ENCODE peak calls at places on chromosomes 12 and 14, in four cellular contexts. Z, G, E and K are unnamed samples.
A peak's percentile ranks its signal among the peaks of the same experiment; 100 is the strongest.

GRCh38 chr12:51868821-51869489 is 18.9 kb upstream of the ANKRD33 start:
- DNase-seq in Z (peak; percentile 70), G (no peak), E (no peak), K (peak; percentile 73)

GRCh38 chr12:113762155-113762848 is 203.8 kb downstream of the RBM19 start:
- DNase-seq in Z (peak; percentile 54), G (no peak), E (no peak), K (no peak)

GRCh38 chr12:91574391-91574790 is 391.8 kb upstream of the DCN start:
- DNase-seq in Z (no peak), G (no peak), E (no peak), K (no peak)

GRCh38 chr14:89164168-89165074 is 252.6 kb downstream of the FOXN3 start:
- DNase-seq in Z (no peak), G (peak; percentile 2), E (no peak), K (peak; percentile 34)

GRCh38 chr12:42923564-42923963 is 334.0 kb upstream of the PRICKLE1 start:
- DNase-seq in Z (no peak), G (no peak), E (no peak), K (no peak)

GRCh38 chr12:123621619-123622530 is 11.6 kb downstream of the EIF2B1 start:
- DNase-seq in Z (no peak), G (no peak), E (no peak), K (no peak)

GRCh38 chr12:78540621-78541336 is 323.8 kb upstream of the SYT1 start:
- DNase-seq in Z (no peak), G (no peak), E (no peak), K (no peak)

GRCh38 chr14:88005978-88006851 is 1.3 kb downstream of the GPR65 start:
- DNase-seq in Z (no peak), G (peak; percentile 77), E (no peak), K (no peak)

GRCh38 chr12:89959188-89959587 is 250.6 kb upstream of the ATP2B1 start:
- DNase-seq in Z (no peak), G (no peak), E (no peak), K (no peak)

GRCh38 chr12:74906224-74906623 is 303.4 kb downstream of the KCNC2 start:
- DNase-seq in Z (no peak), G (no peak), E (peak; percentile 14), K (no peak)

GRCh38 chr12:18810537-18811253 is 72.8 kb downstream of the CAPZA3 start:
- DNase-seq in Z (no peak), G (no peak), E (no peak), K (no peak)

GRCh38 chr14:54625158-54625557 is 58.2 kb downstream of the SAMD4A start:
- DNase-seq in Z (no peak), G (no peak), E (no peak), K (no peak)

GRCh38 chr12:79512068-79512467 is 178.7 kb downstream of the PAWR start:
- DNase-seq in Z (peak; percentile 78), G (no peak), E (no peak), K (no peak)

DNA sequence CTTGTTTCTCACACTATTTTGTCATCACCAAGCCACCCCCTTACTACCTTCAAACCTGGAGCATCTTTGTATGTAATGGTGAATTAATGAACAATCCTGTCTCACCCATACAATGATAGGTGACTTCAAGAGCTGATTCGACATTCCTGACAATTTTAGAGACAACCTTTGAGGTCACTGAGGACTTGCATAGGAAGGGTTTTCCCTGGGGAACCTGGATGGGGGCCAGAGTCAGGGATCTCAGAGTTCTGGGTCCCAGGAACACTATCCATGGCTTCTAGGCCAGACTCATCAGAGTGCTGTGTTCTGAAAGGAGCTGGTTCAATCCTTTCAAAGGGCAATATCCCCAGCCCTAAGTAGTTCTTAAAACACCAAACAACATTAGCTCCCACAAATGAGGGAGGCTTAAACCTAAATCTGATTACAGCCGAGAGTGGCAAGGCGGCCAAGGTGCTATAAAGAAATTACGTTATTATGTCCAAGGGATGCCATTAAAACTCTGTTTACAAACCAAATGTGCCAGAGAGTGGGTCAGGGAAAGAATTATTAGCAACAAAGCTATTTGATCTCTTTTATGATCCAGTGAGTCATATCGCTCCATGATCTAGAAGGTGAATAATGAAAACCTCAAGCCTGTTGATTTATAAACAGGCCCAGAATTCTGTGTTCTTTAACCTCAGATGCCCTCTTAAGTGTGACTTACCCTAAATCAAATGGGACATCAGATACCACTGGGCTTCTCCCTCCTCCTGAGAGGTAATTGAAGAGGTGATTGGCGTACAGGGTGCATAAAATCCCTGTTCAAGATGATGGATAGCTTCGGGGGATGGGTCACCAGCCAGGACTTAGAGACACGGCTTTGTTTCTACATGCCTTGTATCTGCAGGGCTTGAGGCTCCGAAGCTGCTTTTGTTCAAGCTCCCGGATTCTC is 230.2 kb upstream of the TBX3 start:
- DNase-seq in Z (no peak), G (no peak), E (no peak), K (no peak)
- TF ChIP-seq HDAC6 in Z (no peak), G (no peak), E (no peak), K (no peak)

DNA sequence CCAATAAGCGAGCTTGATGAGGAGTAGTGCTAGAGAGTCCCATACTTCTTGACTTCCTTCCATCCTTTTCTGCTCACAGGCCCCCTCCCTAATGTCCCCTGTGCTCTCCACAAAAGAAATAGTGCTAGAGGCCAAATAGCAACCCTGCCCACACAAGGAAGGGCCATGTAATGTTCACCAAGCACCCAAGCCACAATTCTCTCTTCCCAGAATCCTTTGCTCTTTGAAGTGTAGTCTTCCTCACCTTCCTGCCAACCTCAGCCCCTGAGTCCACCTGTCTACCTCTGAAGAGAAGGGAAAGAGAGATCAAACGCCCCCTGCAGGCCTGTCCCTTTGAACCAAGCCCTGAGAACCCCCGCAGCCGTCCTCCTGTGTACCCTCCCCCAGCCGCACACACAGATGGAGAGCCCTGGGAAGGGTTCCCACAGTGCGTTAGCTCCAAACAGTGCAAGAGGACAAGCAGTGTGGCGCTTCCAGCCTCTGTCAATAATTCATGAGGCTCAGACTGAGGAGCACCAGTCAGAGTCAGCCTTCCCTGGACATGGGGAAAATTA is 1.9 kb upstream of the DHRS4 start:
- DNase-seq in Z (peak; percentile 64), G (no peak), E (peak; percentile 89), K (no peak)
- TF ChIP-seq CTCF in Z (peak; percentile 31), G (no peak), E (peak; percentile 81), K (peak; percentile 12)

GRCh38 chr12:121202407-121203355 is 7.2 kb upstream of the P2RX4 start:
- DNase-seq in Z (no peak), G (no peak), E (no peak), K (no peak)

GRCh38 chr12:121203482-121203881 is 6.4 kb upstream of the P2RX4 start:
- DNase-seq in Z (no peak), G (no peak), E (no peak), K (no peak)

GRCh38 chr12:121196902-121197301 is 13.0 kb upstream of the P2RX4 start:
- DNase-seq in Z (no peak), G (no peak), E (no peak), K (no peak)

DNA sequence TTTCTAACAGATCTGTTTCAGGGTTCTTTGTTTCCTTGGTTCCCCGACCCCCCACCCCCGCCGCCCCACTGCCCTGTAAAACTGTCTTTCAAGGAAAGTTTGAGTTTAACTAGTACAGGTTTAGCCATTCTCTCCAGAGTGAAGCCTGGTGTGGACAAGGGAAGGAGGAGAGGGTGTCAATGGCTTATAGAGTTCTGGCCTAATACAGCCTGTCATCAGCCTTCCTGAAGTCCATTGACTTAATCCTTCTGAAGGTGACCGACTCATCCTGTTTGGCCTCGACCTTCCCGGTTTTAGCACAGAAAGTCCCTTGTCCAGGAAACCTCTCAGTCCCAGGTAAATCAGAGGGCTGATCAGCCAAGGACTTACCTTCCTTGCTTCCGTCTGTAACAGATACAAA is 11.0 kb upstream of the P2RX4 start:
- DNase-seq in Z (no peak), G (no peak), E (no peak), K (no peak)
- TF ChIP-seq HDAC6 in Z (no peak), G (no peak), E (no peak), K (no peak)

GRCh38 chr14:93903342-93904184 is 23.6 kb upstream of the FAM181A start:
- DNase-seq in Z (peak; percentile 81), G (no peak), E (peak; percentile 54), K (peak; percentile 6)
- TF ChIP-seq CTCF in Z (peak; percentile 90), G (peak; percentile 36), E (peak; percentile 83), K (peak; percentile 34)

DNA sequence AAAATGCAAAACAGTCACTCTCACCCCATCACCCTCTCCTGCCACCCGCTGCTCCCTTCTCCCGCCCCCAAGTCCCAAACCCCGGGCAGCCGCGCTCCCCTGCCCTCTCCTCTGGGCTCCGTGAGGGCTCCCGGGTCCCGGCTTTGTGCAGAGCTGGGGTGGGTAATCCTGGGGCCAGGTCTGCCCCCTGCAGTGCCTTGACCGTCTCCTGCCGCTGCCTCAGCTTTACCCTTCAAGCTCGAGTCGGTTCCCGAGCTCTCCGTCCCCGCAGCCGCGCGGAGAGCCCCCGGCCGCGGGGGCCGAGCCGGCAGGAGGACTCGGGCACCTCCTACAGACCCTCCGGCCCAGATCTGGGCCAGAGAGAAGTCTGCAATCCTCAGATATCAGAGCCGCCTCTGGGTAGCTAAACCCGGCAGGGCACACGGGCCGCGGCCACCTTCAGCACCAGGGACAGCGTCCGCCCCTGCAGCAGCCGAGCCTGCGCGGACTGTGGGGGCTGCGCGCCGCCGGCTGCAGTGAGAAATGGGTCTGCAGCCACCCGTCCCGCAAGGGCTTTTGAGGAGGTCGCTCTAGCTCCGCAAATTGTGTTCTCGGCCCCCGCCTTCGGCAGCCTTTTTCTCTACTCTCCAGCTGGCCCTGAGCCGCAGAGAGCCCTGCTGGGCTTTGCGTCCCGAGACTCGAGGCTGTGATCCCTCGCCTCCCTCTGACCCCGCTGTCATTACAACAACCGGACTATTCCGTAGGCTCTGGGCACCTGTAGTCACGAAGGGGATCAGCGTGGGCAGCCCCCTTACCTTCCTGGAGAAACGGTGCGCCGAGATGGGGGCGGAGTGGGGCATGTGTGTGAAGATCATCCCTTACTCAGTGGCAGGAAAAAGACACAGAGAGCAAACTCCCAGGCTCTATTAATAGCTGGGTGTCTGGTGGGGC is 1.2 kb downstream of the PRMT8 start:
- DNase-seq in Z (peak; percentile 86), G (no peak), E (peak; percentile 2), K (peak; percentile 71)
- TF ChIP-seq HDAC6 in Z (no peak), G (no peak), E (no peak), K (no peak)